ENCODE peak calls at places on chromosomes 6 and 20, in seven cellular contexts. H is endothelial cell; M is activated T-cell treated with anti-CD3 and anti-CD28 coated beads for 1 hour; S is dorsolateral prefrontal cortex; T is NCI-H1105 treated with DMSO at 0.1 percent for 48 hours; P is GM13976; R is stimulated activated CD8-positive, alpha-beta memory T cell treated with anti-CD3 and anti-CD28 coated beads, Interleukin-2, amount 100 ng/mL, for 1 hour. D is an unnamed sample.
A peak's percentile ranks its signal among the peaks of the same experiment; 100 is the strongest.

GRCh38 chr6:16243055-16243454 is 4.7 kb downstream of the GMPR start:
- DNase-seq in H (no peak), M (no peak), S (no peak), T (no peak), P (no peak), R (no peak), D (no peak)

GRCh38 chr6:57262901-57263694 is 41.0 kb upstream of the RAB23 start:
- DNase-seq in H (no peak), M (no peak), S (no peak), T (no peak), P (no peak), R (no peak), D (no peak)

GRCh38 chr6:170247178-170247701 is 43.6 kb downstream of the DLL1 start:
- DNase-seq in H (no peak), M (no peak), S (peak; percentile 42), T (no peak), P (no peak), R (no peak), D (no peak)

GRCh38 chr20:45867811-45868176 is 10.4 kb downstream of the ZSWIM3 start:
- DNase-seq in H (no peak), M (no peak), S (no peak), T (no peak), P (no peak), R (no peak), D (no peak)

GRCh38 chr6:23218751-23219150 is 649.4 kb downstream of the HDGFL1 start:
- DNase-seq in H (peak; percentile 3), M (no peak), S (no peak), T (peak; percentile 67), P (no peak), R (no peak), D (no peak)

GRCh38 chr6:21228411-21228810 is 365.1 kb upstream of the SOX4 start:
- DNase-seq in H (no peak), M (no peak), S (no peak), T (no peak), P (no peak), R (no peak), D (no peak)

GRCh38 chr20:59526242-59527225 is 77.8 kb upstream of the PHACTR3 start:
- DNase-seq in H (no peak), M (no peak), S (no peak), T (peak; percentile 12), P (no peak), R (no peak), D (no peak)

GRCh38 chr6:44442235-44442634 is 54.7 kb downstream of the CDC5L start:
- DNase-seq in H (no peak), M (no peak), S (no peak), T (no peak), P (no peak), R (no peak), D (no peak)

GRCh38 chr20:56411759-56412472 is at the start of gene CASS4:
- DNase-seq in H (no peak), M (no peak), S (no peak), T (no peak), P (no peak), R (no peak), D (no peak)

GRCh38 chr20:23265226-23265625 is 85.4 kb upstream of the NXT1 start:
- DNase-seq in H (no peak), M (no peak), S (no peak), T (no peak), P (no peak), R (no peak), D (no peak)

GRCh38 chr6:2961971-2962370 is 9.4 kb downstream of the SERPINB6 start:
- DNase-seq in H (no peak), M (no peak), S (no peak), T (no peak), P (no peak), R (no peak), D (no peak)

GRCh38 chr6:135506270-135506997 is 8.9 kb upstream of the AHI1 start:
- DNase-seq in H (no peak), M (no peak), S (no peak), T (peak; percentile 69), P (peak; percentile 27), R (no peak), D (no peak)

GRCh38 chr20:32159766-32160221 is 47.7 kb downstream of the PLAGL2 start:
- DNase-seq in H (no peak), M (no peak), S (no peak), T (no peak), P (no peak), R (no peak), D (no peak)

GRCh38 chr20:51953731-51954340 is 151.5 kb upstream of the SALL4 start:
- DNase-seq in H (no peak), M (no peak), S (no peak), T (no peak), P (no peak), R (no peak), D (no peak)

GRCh38 chr20:50588034-50588736 is 78.0 kb downstream of the PTPN1 start:
- DNase-seq in H (peak; percentile 91), M (peak; percentile 68), S (peak; percentile 76), T (peak; percentile 45), P (peak; percentile 87), R (peak; percentile 45), D (no peak)

GRCh38 chr6:13526339-13526717 is 38.9 kb upstream of the GFOD1 start:
- DNase-seq in H (no peak), M (no peak), S (no peak), T (no peak), P (no peak), R (no peak), D (no peak)

GRCh38 chr6:1689141-1689540 is 79.4 kb downstream of the FOXC1 start:
- DNase-seq in H (no peak), M (no peak), S (no peak), T (no peak), P (no peak), R (no peak), D (no peak)

D was measured in amygdala.